ENCODE peak calls at places on chromosomes 11 and 22, in seven cellular contexts. N is dorsolateral prefrontal cortex; P is left ventricle myocardium inferior; O is endothelial cell; B is fibroblast of pulmonary artery; V is CD4-positive, alpha-beta T cell; C is gastrocnemius medialis. F is an unnamed sample.

GRCh38 chr11:78961938-78962701 is 387.5 kb upstream of the NARS2 start:
- DNase-seq in O (peak), C (no peak), V (no peak), B (peak), N (peak), P (no peak), F (no peak)

GRCh38 chr11:4038973-4039372 is 55.6 kb upstream of the RRM1 start:
- DNase-seq in V (no peak), N (no peak), C (peak), B (no peak), P (no peak), O (no peak), F (no peak)

GRCh38 chr11:34002420-34002819 is 49.1 kb upstream of the CAPRIN1 start:
- DNase-seq in P (no peak), V (no peak), O (no peak), B (no peak), C (no peak), N (no peak), F (no peak)

GRCh38 chr22:43824724-43825485 is 12.8 kb upstream of the EFCAB6 start:
- DNase-seq in V (no peak), N (no peak), P (no peak), B (no peak), C (no peak), O (no peak), F (no peak)

GRCh38 chr22:46256358-46256958 is 6.4 kb upstream of the CDPF1 start:
- DNase-seq in V (no peak), B (no peak), C (no peak), P (no peak), N (no peak), O (no peak), F (no peak)

GRCh38 chr11:117426297-117426685 is 98.6 kb downstream of the CEP164 start:
- DNase-seq in P (peak), B (peak), V (peak), C (no peak), N (peak), O (peak), F (peak)

GRCh38 chr11:64876835-64877341 is 1.5 kb downstream of the EHD1 start:
- DNase-seq in N (peak), C (no peak), P (no peak), O (no peak), B (peak), V (no peak), F (no peak)

GRCh38 chr11:37449146-37449545 is 851.1 kb upstream of the RAG2 start:
- DNase-seq in V (no peak), P (no peak), B (peak), N (no peak), C (no peak), O (no peak), F (no peak)

GRCh38 chr11:28797536-28797935 is 689.3 kb downstream of the METTL15 start:
- DNase-seq in C (no peak), P (no peak), V (no peak), O (no peak), N (no peak), B (no peak), F (no peak)

GRCh38 chr11:79047356-79047755 is 393.5 kb downstream of the TENM4 start:
- DNase-seq in P (no peak), B (no peak), C (no peak), V (no peak), O (no peak), N (no peak), F (no peak)

GRCh38 chr11:15638386-15638787 is 523.7 kb downstream of the INSC start:
- DNase-seq in O (no peak), B (no peak), N (no peak), V (no peak), C (no peak), P (no peak), F (no peak)
- TF ChIP-seq CTCF in O (no peak), B (no peak), N (no peak), V (no peak), C (no peak), P (no peak), F (no peak)

DNA sequence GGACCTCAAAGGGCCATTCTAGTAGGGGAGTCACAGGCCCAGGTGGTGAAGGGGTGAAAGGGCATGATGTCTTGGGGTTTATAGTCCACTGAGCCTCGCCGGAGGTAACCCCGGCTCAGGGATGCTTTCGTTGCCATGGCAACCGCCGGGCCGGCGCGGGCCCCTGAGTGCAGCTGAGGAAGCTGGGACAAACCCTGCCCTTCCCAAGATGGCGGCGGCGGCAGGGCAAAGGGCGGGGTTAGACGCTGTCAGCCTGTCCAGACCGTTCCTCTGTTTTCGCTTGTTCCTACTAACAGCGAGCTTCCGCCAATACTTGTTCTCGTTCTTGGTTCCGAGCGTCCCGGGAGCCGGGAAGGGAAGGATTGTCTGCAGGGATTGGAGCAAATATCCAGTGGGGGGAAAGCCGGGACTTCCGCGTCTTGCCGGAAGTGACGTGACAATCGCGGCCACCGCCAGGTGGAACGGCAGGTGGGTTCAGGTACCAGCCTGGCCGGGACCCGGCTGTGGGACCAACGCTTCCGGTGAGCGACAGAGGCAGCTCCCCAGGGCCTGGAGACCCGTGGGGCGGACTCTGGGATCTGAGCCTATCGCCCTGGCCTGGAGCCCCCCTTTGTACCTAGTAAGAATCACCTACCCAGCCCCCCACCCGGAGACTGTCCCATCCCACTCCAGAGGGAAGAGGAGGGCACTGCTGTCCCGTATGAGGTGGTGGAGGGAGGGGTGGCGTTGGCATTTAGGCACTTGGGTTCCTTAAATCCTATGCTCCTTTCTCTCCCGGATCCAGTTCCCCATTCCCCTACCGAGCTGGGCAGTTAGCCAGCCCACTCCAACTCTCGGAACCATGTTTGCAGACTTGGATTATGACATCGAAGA is at the start of gene PICK1:
- DNase-seq in N (peak), P (peak), O (peak), V (peak), C (peak), B (peak), F (peak)
- TF ChIP-seq CTCF in N (no peak), P (no peak), O (no peak), V (no peak), C (peak), B (no peak), F (no peak)

GRCh38 chr11:61359541-61359940 is 2.1 kb downstream of the CYB561A3 start:
- DNase-seq in B (no peak), V (no peak), N (no peak), C (no peak), P (no peak), O (no peak), F (no peak)

GRCh38 chr11:61361686-61362541 is at the start of the genes CYB561A3 and TMEM138:
- DNase-seq in O (peak), P (peak), B (peak), N (peak), V (peak), C (peak), F (peak)

GRCh38 chr11:61364012-61364396 is 1.8 kb downstream of the TMEM138 start:
- DNase-seq in P (no peak), N (no peak), O (no peak), B (no peak), V (no peak), C (no peak), F (no peak)

GRCh38 chr11:61361237-61361636 is 445 bp downstream of the CYB561A3 start:
- DNase-seq in B (no peak), V (no peak), O (no peak), N (no peak), P (no peak), C (no peak), F (no peak)

DNA sequence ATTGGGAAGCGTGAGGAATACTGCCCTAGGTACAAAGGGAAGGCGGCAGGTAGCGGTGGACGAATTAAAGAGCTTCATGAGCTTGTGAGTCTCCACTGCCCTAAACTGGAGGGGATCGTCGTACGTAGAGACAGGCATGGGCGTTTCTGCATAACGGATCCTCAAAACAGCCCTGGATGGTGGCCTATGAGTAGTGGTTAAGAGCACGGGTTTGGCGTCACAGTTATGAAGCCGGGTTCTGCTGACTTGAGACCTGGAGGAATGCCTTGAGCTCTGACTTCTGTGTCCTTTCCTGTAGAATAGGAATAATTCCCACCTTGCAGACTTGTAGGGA is 335 bp downstream of the TMEM138 start:
- DNase-seq in O (peak), C (peak), B (peak), N (no peak), V (no peak), P (no peak), F (no peak)
- TF ChIP-seq CTCF in O (no peak), C (no peak), B (no peak), N (no peak), V (no peak), P (no peak), F (no peak)

DNA sequence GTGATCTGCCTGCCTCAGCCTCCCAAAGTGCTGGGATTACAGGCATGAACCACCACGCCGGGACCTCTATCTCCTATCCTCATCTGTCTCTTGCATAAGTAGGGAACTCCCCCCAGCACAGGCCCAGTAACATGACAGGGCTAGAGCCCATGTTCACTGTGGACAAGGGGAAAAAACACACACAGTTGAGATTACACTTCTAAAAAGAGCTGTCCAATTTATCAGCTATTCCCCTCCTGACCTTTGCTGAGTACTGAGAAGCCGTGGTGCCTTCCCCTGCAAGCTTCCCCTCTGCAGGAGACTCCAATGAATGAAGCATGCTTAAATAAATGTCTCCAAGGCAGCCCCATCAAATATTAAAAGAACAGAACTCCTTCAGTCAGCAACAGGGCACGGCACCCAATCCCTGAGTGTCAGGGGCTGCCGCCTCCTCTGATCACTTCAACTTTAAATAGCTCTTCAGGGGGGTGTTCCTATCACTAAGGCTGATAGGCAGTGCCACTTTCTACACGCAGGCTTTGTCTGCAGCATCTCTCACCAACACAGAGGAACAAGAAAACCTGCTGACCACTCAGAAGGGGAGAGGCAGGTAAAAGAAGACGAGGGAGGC is 385.5 kb downstream of the OPCML start:
- DNase-seq in C (no peak), O (no peak), B (no peak), P (no peak), V (no peak), N (no peak), F (no peak)
- TF ChIP-seq CTCF in C (no peak), O (no peak), B (no peak), P (no peak), V (no peak), N (no peak), F (no peak)